ENCODE peak calls at places on chromosomes 6 and 20, in nine cellular contexts. E, H, L, A, K, X, Q, Y and V are unnamed samples.

GRCh38 chr6:26175428-26176181 is 88.4 kb downstream of the HFE start:
- DNase-seq in E (peak), H (no peak), L (no peak), A (peak), K (peak), X (peak), Q (peak), Y (peak), V (peak)

GRCh38 chr6:144729502-144729901 is 444.4 kb downstream of the UTRN start:
- DNase-seq in E (no peak), H (no peak), L (no peak), A (no peak), K (no peak), X (no peak), Q (no peak), Y (no peak), V (no peak)

GRCh38 chr6:137222376-137222775 is 3.2 kb upstream of the IFNGR1 start:
- DNase-seq in E (peak), H (no peak), L (no peak), A (no peak), K (no peak), X (no peak), Q (no peak), Y (peak), V (no peak)

GRCh38 chr6:123841067-123841896 is 37.6 kb downstream of the NKAIN2 start:
- DNase-seq in E (no peak), H (no peak), L (no peak), A (no peak), K (peak), X (no peak), Q (no peak), Y (no peak), V (no peak)

GRCh38 chr6:882084-882598 is 189.2 kb upstream of the EXOC2 start:
- DNase-seq in E (no peak), H (no peak), L (no peak), A (no peak), K (no peak), X (no peak), Q (no peak), Y (no peak), V (no peak)

GRCh38 chr6:5333653-5334052 is 72.3 kb downstream of the FARS2 start:
- DNase-seq in E (no peak), H (no peak), L (no peak), A (no peak), K (peak), X (peak), Q (no peak), Y (peak), V (no peak)

GRCh38 chr6:39808934-39809333 is 16.8 kb downstream of the DAAM2 start:
- DNase-seq in E (no peak), H (no peak), L (no peak), A (no peak), K (no peak), X (no peak), Q (no peak), Y (no peak), V (no peak)

GRCh38 chr20:50284811-50285375 is 94.3 kb downstream of the CEBPB start:
- DNase-seq in E (no peak), H (no peak), L (no peak), A (peak), K (no peak), X (no peak), Q (no peak), Y (no peak), V (no peak)

GRCh38 chr6:17845598-17845997 is 138.9 kb upstream of the NUP153 start:
- DNase-seq in E (no peak), H (no peak), L (no peak), A (no peak), K (peak), X (no peak), Q (no peak), Y (no peak), V (no peak)

GRCh38 chr20:36175475-36175995 is 21.0 kb downstream of the EPB41L1 start:
- DNase-seq in E (no peak), H (no peak), L (no peak), A (no peak), K (no peak), X (no peak), Q (no peak), Y (no peak), V (no peak)

GRCh38 chr20:53752583-53752970 is 158.9 kb upstream of the ZNF217 start:
- DNase-seq in E (no peak), H (no peak), L (no peak), A (no peak), K (no peak), X (no peak), Q (peak), Y (no peak), V (no peak)

GRCh38 chr6:116323863-116324262 is 44.1 kb upstream of the TSPYL1 start:
- DNase-seq in E (no peak), H (no peak), L (no peak), A (no peak), K (peak), X (no peak), Q (no peak), Y (no peak), V (no peak)

GRCh38 chr20:19858972-19859371 is 100.9 kb downstream of the RIN2 start:
- DNase-seq in E (no peak), H (no peak), L (no peak), A (no peak), K (peak), X (peak), Q (no peak), Y (no peak), V (no peak)

GRCh38 chr6:29629571-29629970 is 3.4 kb downstream of the GABBR1 start:
- DNase-seq in E (no peak), H (no peak), L (no peak), A (no peak), K (no peak), X (no peak), Q (no peak), Y (no peak), V (no peak)

GRCh38 chr20:63968928-63969760 is 586 bp downstream of the ZNF512B start:
- DNase-seq in E (no peak), H (no peak), L (no peak), A (peak), K (peak), X (no peak), Q (peak), Y (no peak), V (no peak)

GRCh38 chr6:8027965-8028651 is 36.1 kb downstream of the BLOC1S5 start:
- DNase-seq in E (no peak), H (no peak), L (no peak), A (no peak), K (no peak), X (no peak), Q (no peak), Y (peak), V (no peak)